ENCODE peak calls at places on chromosome 14, in ten cellular contexts. K is stimulated activated CD4-positive, alpha-beta T cell treated with anti-CD3 and anti-CD28 coated beads, Interleukin-1b, Interleukin-23, amount 100 ng/mL, for 1 hour; T is COLO829; R is hypothalamus; P is substantia nigra; Y is HEK293T; G is activated CD4-positive, alpha-beta T cell treated with anti-CD3 and anti-CD28 coated beads, Interleukin-2, amount 10 ng/mL, durations not matched to agents 7 days and 5 days; O is foreskin melanocyte; M is neural progenitor cell; U is stromal cell of bone marrow. Z is an unnamed sample.

GRCh38 chr14:57712101-57712500 is 153.8 kb downstream of the SLC35F4 start:
- DNase-seq in K (no peak), T (no peak), R (no peak), P (no peak), Y (no peak), G (no peak), O (no peak), M (no peak), U (peak; percentile 4), Z (no peak)

GRCh38 chr14:33414041-33414440 is 475.4 kb downstream of the NPAS3 start:
- DNase-seq in K (no peak), T (no peak), R (no peak), P (no peak), Y (no peak), G (no peak), O (no peak), M (no peak), U (no peak), Z (peak; percentile 3)

GRCh38 chr14:75125617-75126016 is 1.2 kb downstream of the NEK9 start:
- DNase-seq in K (no peak), T (no peak), R (no peak), P (no peak), Y (no peak), G (no peak), O (no peak), M (no peak), U (peak; percentile 25), Z (peak; percentile 26)

GRCh38 chr14:91261986-91262549 is 17.6 kb upstream of the GPR68 start:
- DNase-seq in K (no peak), T (no peak), R (no peak), P (no peak), Y (no peak), G (no peak), O (no peak), M (no peak), U (no peak), Z (no peak)

GRCh38 chr14:55914771-55915170 is 203.4 kb upstream of the PELI2 start:
- DNase-seq in K (no peak), T (no peak), R (no peak), P (no peak), Y (no peak), G (no peak), O (no peak), M (no peak), U (no peak), Z (no peak)

GRCh38 chr14:51167587-51168219 is 72.3 kb upstream of the TMX1 start:
- DNase-seq in K (no peak), T (no peak), R (no peak), P (no peak), Y (no peak), G (no peak), O (peak; percentile 54), M (no peak), U (peak; percentile 55), Z (no peak)

GRCh38 chr14:79544671-79545070 is 666.6 kb downstream of the DIO2 start:
- DNase-seq in K (no peak), T (no peak), R (no peak), P (no peak), Y (no peak), G (no peak), O (no peak), M (no peak), U (peak; percentile 60), Z (no peak)

GRCh38 chr14:94173885-94174621 is at the start of gene PPP4R4:
- DNase-seq in K (peak; percentile 76), T (peak; percentile 51), R (peak; percentile 71), P (peak; percentile 85), Y (peak; percentile 94), G (peak; percentile 93), O (peak; percentile 47), M (peak; percentile 99), U (peak; percentile 13), Z (peak; percentile 83)

GRCh38 chr14:36208690-36209278 is 32.3 kb upstream of the PTCSC3 start:
- DNase-seq in K (no peak), T (no peak), R (no peak), P (no peak), Y (no peak), G (no peak), O (no peak), M (no peak), U (no peak), Z (no peak)

GRCh38 chr14:36301159-36301558 is 19.3 kb downstream of the MBIP start:
- DNase-seq in K (no peak), T (no peak), R (no peak), P (no peak), Y (no peak), G (no peak), O (no peak), M (no peak), U (no peak), Z (no peak)

GRCh38 chr14:99904506-99904905 is 111.3 kb downstream of the EML1 start:
- DNase-seq in K (no peak), T (no peak), R (no peak), P (no peak), Y (no peak), G (no peak), O (no peak), M (no peak), U (no peak), Z (no peak)

GRCh38 chr14:72594099-72594901 is 299.6 kb downstream of the DPF3 start:
- DNase-seq in K (no peak), T (no peak), R (no peak), P (no peak), Y (no peak), G (peak; percentile 79), O (no peak), M (no peak), U (no peak), Z (no peak)

GRCh38 chr14:101122114-101122854 is 218.8 kb upstream of the RTL1 start:
- DNase-seq in K (no peak), T (no peak), R (no peak), P (no peak), Y (no peak), G (no peak), O (no peak), M (no peak), U (no peak), Z (no peak)

GRCh38 chr14:102777711-102778615 is 714 bp downstream of the TRAF3 start:
- DNase-seq in K (no peak), T (no peak), R (no peak), P (no peak), Y (no peak), G (peak; percentile 35), O (no peak), M (peak; percentile 44), U (no peak), Z (peak; percentile 49)

GRCh38 chr14:52901357-52901980 is 49.4 kb downstream of the FERMT2 start:
- DNase-seq in K (no peak), T (no peak), R (no peak), P (no peak), Y (no peak), G (no peak), O (no peak), M (no peak), U (no peak), Z (no peak)

GRCh38 chr14:64501326-64502171 is 2.1 kb downstream of the ZBTB25 start:
- DNase-seq in K (no peak), T (no peak), R (no peak), P (no peak), Y (peak; percentile 64), G (no peak), O (peak; percentile 27), M (no peak), U (peak; percentile 67), Z (no peak)

GRCh38 chr14:99731536-99732435 is 47.7 kb downstream of the CYP46A1 start:
- DNase-seq in K (no peak), T (no peak), R (no peak), P (peak; percentile 41), Y (no peak), G (no peak), O (no peak), M (no peak), U (no peak), Z (no peak)

GRCh38 chr14:47277703-47278102 is 397.7 kb downstream of the MDGA2 start:
- DNase-seq in K (no peak), T (no peak), R (no peak), P (no peak), Y (no peak), G (no peak), O (no peak), M (no peak), U (no peak), Z (peak; percentile 3)

GRCh38 chr14:101174980-101175606 is 271.6 kb upstream of the RTL1 start:
- DNase-seq in K (no peak), T (no peak), R (no peak), P (no peak), Y (no peak), G (no peak), O (no peak), M (no peak), U (no peak), Z (no peak)

GRCh38 chr14:76373456-76373855 is 2.5 kb upstream of the ESRRB start:
- DNase-seq in K (no peak), T (no peak), R (no peak), P (no peak), Y (no peak), G (no peak), O (no peak), M (no peak), U (no peak), Z (no peak)

GRCh38 chr14:61950340-61950739 is 188.1 kb downstream of the SNAPC1 start:
- DNase-seq in K (no peak), T (no peak), R (no peak), P (no peak), Y (no peak), G (no peak), O (no peak), M (no peak), U (no peak), Z (no peak)

GRCh38 chr14:68232643-68233055 is 413.1 kb downstream of the RAD51B start:
- DNase-seq in K (no peak), T (peak; percentile 90), R (no peak), P (no peak), Y (no peak), G (no peak), O (peak; percentile 56), M (no peak), U (peak; percentile 99), Z (peak; percentile 33)

GRCh38 chr14:68539839-68540238 is 253.0 kb downstream of the ZFP36L1 start:
- DNase-seq in K (no peak), T (no peak), R (no peak), P (no peak), Y (no peak), G (no peak), O (no peak), M (no peak), U (no peak), Z (no peak)

GRCh38 chr14:75549169-75549568 is 26.9 kb downstream of the BATF start:
- DNase-seq in K (no peak), T (no peak), R (no peak), P (no peak), Y (no peak), G (no peak), O (no peak), M (no peak), U (no peak), Z (no peak)

GRCh38 chr14:77583657-77584056 is 32.8 kb downstream of the SPTLC2 start:
- DNase-seq in K (no peak), T (no peak), R (no peak), P (no peak), Y (no peak), G (no peak), O (no peak), M (no peak), U (no peak), Z (no peak)

GRCh38 chr14:23009483-23009938 is 432 bp downstream of the C14orf93 start:
- DNase-seq in K (no peak), T (no peak), R (no peak), P (no peak), Y (no peak), G (no peak), O (no peak), M (no peak), U (no peak), Z (peak; percentile 54)

GRCh38 chr14:97603201-97603600 is 806.0 kb downstream of the VRK1 start:
- DNase-seq in K (no peak), T (no peak), R (no peak), P (no peak), Y (no peak), G (peak; percentile 57), O (no peak), M (no peak), U (no peak), Z (no peak)

GRCh38 chr14:55832122-55832911 is 252.3 kb downstream of the KTN1 start:
- DNase-seq in K (no peak), T (no peak), R (no peak), P (no peak), Y (no peak), G (no peak), O (no peak), M (no peak), U (no peak), Z (no peak)

Z was measured in erythroblast.